ENCODE peak calls at places on chromosomes 5 and 9, in four cellular contexts. U, N, G and V are unnamed samples.
A peak's percentile ranks its signal among the peaks of the same experiment; 100 is the strongest.

GRCh38 chr9:137760426-137760825 is 117.2 kb upstream of the CACNA1B start:
- DNase-seq in G (no peak), U (peak; percentile 81), N (no peak), V (peak; percentile 20)

GRCh38 chr9:13939129-13939528 is 374.8 kb downstream of the NFIB start:
- DNase-seq in G (no peak), U (no peak), N (no peak), V (no peak)

GRCh38 chr5:10338996-10339903 is 14.2 kb upstream of the MARCHF6 start:
- DNase-seq in G (no peak), N (no peak), U (no peak), V (peak; percentile 47)

GRCh38 chr9:8804618-8805017 is 1005.0 kb upstream of the DMAC1 start:
- DNase-seq in N (no peak), U (no peak), G (no peak), V (no peak)

GRCh38 chr9:95572370-95573151 is 55.8 kb upstream of the PTCH1 start:
- DNase-seq in N (no peak), U (no peak), G (no peak), V (no peak)

GRCh38 chr5:73186976-73187375 is 14.0 kb downstream of the TMEM174 start:
- DNase-seq in U (no peak), G (no peak), N (no peak), V (no peak)

GRCh38 chr5:52668544-52669185 is 119.1 kb upstream of the ITGA1 start:
- DNase-seq in U (peak; percentile 62), N (no peak), G (no peak), V (no peak)

GRCh38 chr5:159206368-159206767 is 3.0 kb downstream of the RNF145 start:
- DNase-seq in U (no peak), G (no peak), N (no peak), V (no peak)

GRCh38 chr9:108606408-108606807 is 249.4 kb downstream of the ACTL7B start:
- DNase-seq in U (no peak), N (no peak), G (no peak), V (no peak)

GRCh38 chr5:59390074-59390659 is 503.4 kb downstream of the PDE4D start:
- DNase-seq in G (no peak), U (no peak), N (peak; percentile 16), V (no peak)

GRCh38 chr5:73314395-73315195 is 134.0 kb downstream of the FOXD1 start:
- DNase-seq in U (no peak), G (no peak), N (no peak), V (no peak)

GRCh38 chr5:34914671-34915138 is 599 bp downstream of the RAD1 start:
- DNase-seq in N (peak; percentile 26), G (peak; percentile 36), U (peak; percentile 86), V (peak; percentile 69)

DNA sequence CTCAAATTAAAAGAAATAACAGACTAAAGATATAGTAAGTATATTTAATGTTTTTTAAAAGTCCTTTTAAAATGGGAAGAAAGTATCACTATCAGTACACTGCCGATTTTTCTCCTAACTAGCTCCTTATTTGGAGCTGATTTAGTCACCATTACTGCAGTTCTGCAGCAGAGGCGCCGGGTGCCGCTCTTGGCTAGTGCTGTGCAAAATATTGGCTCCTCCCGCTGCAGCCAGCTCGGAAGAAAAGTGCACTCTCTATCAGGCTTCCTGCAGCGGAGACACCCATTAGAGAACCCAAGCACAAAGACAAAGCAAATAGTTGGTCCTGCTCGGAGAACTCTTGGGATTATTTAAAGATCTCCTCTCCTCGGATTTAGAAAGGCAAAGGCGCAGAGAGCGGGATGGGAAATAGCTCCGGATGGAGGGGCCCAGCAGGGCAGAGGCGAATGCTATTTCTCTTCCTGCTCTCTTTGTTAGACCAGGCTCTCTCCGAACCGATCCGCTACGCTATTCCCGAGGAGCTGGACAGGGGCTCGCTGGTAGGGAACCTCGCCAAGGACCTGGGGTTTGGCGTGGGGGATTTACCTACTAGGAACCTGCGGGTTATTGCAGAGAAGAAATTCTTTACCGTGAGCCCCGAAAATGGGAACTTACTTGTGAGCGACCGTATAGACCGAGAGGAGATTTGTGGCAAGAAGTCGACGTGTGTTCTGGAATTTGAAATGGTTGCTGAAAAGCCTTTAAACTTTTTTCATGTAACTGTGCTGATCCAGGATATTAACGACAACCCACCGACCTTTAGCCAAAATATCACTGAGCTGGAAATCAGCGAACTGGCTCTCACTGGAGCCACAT is at the start of gene PCDHGB3:
- DNase-seq in U (no peak), G (no peak), N (no peak), V (no peak)
- H3K27me3 ChIP-seq in U (peaks cover 97% of the 10 kb centered on the region), G (peaks cover 72% of the 10 kb centered on the region), N (no peaks in the 10 kb centered on the region), V (no peaks in the 10 kb centered on the region)

GRCh38 chr9:112032733-112033132 is 136.1 kb downstream of the UGCG start:
- DNase-seq in U (no peak), G (no peak), N (no peak), V (no peak)

GRCh38 chr9:112028242-112029221 is 131.9 kb downstream of the UGCG start:
- DNase-seq in G (no peak), U (no peak), N (no peak), V (no peak)

GRCh38 chr9:112031400-112031799 is 134.8 kb downstream of the UGCG start:
- DNase-seq in G (no peak), U (no peak), N (no peak), V (no peak)

GRCh38 chr9:112032009-112032408 is 135.4 kb downstream of the UGCG start:
- DNase-seq in N (no peak), G (no peak), U (no peak), V (no peak)

DNA sequence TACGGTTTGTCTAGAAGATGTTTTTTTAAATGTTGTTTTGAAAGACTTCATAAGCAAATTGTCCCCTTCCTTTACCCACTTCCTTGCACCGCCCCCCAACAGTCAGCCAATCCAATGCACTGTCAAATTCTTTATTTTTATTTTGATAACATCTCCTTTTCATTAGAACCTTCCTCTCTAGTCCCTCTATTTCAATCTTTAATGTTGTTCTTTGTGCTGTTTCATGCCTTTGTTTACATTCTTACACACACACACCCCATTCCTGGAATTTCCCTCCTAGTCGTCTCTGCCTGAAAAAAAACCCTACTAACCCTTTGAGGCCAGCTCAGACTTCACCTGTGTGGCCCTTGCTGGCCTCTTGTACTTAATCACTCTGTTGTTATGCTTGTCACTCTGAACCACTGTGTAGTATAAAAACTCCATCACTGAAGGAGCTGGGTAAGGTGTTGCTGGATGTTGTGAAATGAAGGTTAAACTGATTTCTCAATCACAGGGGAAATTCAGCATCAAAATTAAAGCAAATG is 133.4 kb downstream of the UGCG start:
- DNase-seq in U (no peak), N (no peak), G (peak; percentile 37), V (no peak)
- TF ChIP-seq POLR2A in U (no peak), N (no peak), G (no peak), V (no peak)

GRCh38 chr5:1526681-1527131 is 2.9 kb upstream of the LPCAT1 start:
- DNase-seq in U (no peak), N (peak; percentile 7), G (peak; percentile 21), V (peak; percentile 46)
- H3K4me3 ChIP-seq in U (no peak overlapping the region), N (no peak overlapping the region), G (no peak overlapping the region), V (no peak overlapping the region)

DNA sequence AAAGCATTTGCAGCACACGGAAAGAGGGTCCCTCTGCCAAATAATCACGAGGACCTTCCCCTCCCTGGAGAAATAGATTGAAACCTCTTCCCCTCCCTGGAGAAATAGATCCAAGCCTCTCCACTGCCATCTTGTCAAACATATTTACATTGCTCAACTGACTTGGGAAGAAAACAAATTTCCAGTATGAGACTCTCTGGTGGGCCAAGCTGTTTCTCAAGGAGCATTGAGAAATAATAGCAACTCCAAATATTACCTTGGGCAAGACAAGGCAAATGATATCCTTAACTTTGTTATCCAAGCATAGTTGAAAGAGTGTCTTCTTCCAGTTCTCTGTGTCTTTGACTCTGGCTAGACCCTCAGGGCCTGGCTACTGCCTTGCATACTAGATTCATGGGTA is 45.2 kb upstream of the PALM2AKAP2 start:
- DNase-seq in N (no peak), U (no peak), G (no peak), V (no peak)
- H3K27me3 ChIP-seq in N (no peaks in the 10 kb centered on the region), U (peaks cover 8% of the 10 kb centered on the region), G (peaks cover 3% of the 10 kb centered on the region), V (no peaks in the 10 kb centered on the region)

GRCh38 chr5:134735243-134735642 is 3.1 kb upstream of the CAMLG start:
- DNase-seq in U (no peak), N (no peak), G (no peak), V (no peak)

GRCh38 chr5:134741052-134741451 is 2.7 kb downstream of the CAMLG start:
- DNase-seq in N (no peak), U (no peak), G (no peak), V (no peak)

GRCh38 chr5:134736173-134736812 is 2.1 kb upstream of the CAMLG start:
- DNase-seq in N (no peak), U (no peak), G (no peak), V (no peak)

GRCh38 chr5:134738963-134739661 is 764 bp downstream of the CAMLG start:
- DNase-seq in N (no peak), U (peak; percentile 77), G (no peak), V (no peak)

GRCh38 chr5:134738133-134738962 is at the start of gene CAMLG:
- DNase-seq in N (peak; percentile 98), U (peak; percentile 100), G (peak; percentile 99), V (peak; percentile 99)
- TF ChIP-seq POLR2A in N (peak; percentile 87), U (peak; percentile 91), G (peak; percentile 88), V (peak; percentile 95)

DNA sequence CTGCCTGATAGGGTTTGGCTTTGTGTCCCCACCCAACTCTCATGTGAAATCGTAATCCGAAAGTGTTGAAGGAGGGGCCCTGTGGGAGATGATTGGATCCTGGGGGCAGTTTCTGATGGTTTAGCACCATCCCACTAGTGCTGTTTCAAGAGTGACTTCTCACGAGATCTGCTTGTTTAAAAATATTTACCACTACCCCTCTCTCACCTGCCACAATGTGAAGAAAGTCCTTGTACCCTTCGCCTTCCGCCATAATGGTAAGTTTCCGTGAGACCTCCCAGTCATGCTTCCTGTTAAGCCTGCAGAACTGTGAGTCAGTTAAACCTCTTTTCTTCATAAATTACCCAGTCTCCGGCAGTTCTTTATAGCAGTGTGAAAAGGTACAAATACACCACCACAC is 2.7 kb upstream of the RFX3 start:
- DNase-seq in U (no peak), N (no peak), G (no peak), V (no peak)
- H3K4me3 ChIP-seq in U (peak overlapping the region; percentile 22), N (no peak overlapping the region), G (no peak overlapping the region), V (no peak overlapping the region)